ENCODE peak calls at places on chromosomes 13 and 19, in nine cellular contexts. O, V, C, I, F, T, Q, X and K are unnamed samples.

GRCh38 chr19:22976248-22976647 is 26.7 kb downstream of the ZNF728 start:
- DNase-seq in V (no peak), X (no peak), I (no peak), T (no peak), O (no peak), Q (no peak), C (no peak), F (no peak), K (no peak)

GRCh38 chr19:861099-861755 is 1.8 kb downstream of the CFD start:
- DNase-seq in F (no peak), X (no peak), I (no peak), V (no peak), T (no peak), C (no peak), Q (no peak), O (no peak), K (no peak)

GRCh38 chr13:46803586-46803985 is 6.6 kb upstream of the ESD start:
- DNase-seq in I (no peak), V (no peak), T (no peak), F (no peak), X (no peak), Q (no peak), O (peak; percentile 12), C (no peak), K (no peak)

GRCh38 chr19:898663-899062 is 5.4 kb downstream of the RNU6-9 start:
- DNase-seq in V (no peak), X (no peak), F (peak; percentile 79), Q (peak; percentile 74), I (no peak), C (no peak), O (no peak), T (no peak), K (no peak)

GRCh38 chr19:14145381-14145780 is 9.0 kb upstream of the ASF1B start:
- DNase-seq in X (no peak), C (no peak), T (no peak), V (no peak), Q (no peak), F (no peak), O (no peak), I (no peak), K (no peak)

GRCh38 chr13:110714798-110715394 is 1.4 kb downstream of the ING1 start:
- DNase-seq in I (no peak), F (peak; percentile 93), X (peak; percentile 68), T (no peak), O (peak; percentile 47), C (peak; percentile 64), Q (peak; percentile 59), V (peak; percentile 84), K (peak; percentile 68)

GRCh38 chr13:44141213-44141724 is 232.4 kb upstream of the SERP2 start:
- DNase-seq in V (no peak), I (no peak), O (peak; percentile 22), T (peak; percentile 31), F (no peak), X (no peak), Q (no peak), C (no peak), K (peak; percentile 21)

GRCh38 chr13:49985129-49985528 is 11.7 kb upstream of the TRIM13 start:
- DNase-seq in V (no peak), I (no peak), T (no peak), F (no peak), O (no peak), C (no peak), Q (no peak), X (no peak), K (no peak)

GRCh38 chr13:96091932-96092253 is 2.0 kb downstream of the HS6ST3 start:
- DNase-seq in T (no peak), I (no peak), X (no peak), F (no peak), C (no peak), Q (no peak), V (no peak), O (no peak), K (no peak)

GRCh38 chr19:57452307-57452706 is 4.6 kb downstream of the VN1R1 start:
- DNase-seq in C (no peak), I (no peak), O (no peak), T (no peak), Q (no peak), V (no peak), X (no peak), F (no peak), K (no peak)

GRCh38 chr13:48043789-48044503 is 6.4 kb downstream of the NUDT15 start:
- DNase-seq in I (peak; percentile 28), F (no peak), X (no peak), O (peak; percentile 67), V (no peak), Q (no peak), C (no peak), T (peak; percentile 70), K (peak; percentile 71)

DNA sequence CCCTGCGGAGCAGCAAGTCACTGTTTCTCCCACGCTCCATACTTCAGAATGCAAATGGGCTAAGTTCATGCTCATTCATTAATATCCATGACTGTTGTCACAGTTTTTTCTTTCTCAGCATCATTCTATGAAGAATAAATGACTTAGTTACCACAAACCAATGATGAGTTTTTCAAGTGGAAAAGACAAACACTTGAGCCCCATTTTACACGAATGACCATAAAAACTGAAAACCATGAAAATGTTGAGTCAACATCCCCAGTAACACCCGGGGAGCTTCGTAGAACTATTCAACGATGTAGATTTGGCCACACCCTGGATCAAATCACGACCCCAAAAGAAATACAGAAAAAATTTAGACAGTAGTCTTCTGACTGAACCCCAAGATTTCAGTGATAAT is 99.8 kb upstream of the GJB6 start:
- DNase-seq in C (no peak), V (no peak), F (no peak), I (no peak), T (no peak), O (no peak), X (no peak), Q (no peak), K (no peak)
- H3K4me3 ChIP-seq in C (no peak overlapping the region), V (no peak overlapping the region), F (no peak overlapping the region), I (no peak overlapping the region), T (no peak overlapping the region), O (no peak overlapping the region), X (no peak overlapping the region), Q (no peak overlapping the region), K (no peak overlapping the region)

DNA sequence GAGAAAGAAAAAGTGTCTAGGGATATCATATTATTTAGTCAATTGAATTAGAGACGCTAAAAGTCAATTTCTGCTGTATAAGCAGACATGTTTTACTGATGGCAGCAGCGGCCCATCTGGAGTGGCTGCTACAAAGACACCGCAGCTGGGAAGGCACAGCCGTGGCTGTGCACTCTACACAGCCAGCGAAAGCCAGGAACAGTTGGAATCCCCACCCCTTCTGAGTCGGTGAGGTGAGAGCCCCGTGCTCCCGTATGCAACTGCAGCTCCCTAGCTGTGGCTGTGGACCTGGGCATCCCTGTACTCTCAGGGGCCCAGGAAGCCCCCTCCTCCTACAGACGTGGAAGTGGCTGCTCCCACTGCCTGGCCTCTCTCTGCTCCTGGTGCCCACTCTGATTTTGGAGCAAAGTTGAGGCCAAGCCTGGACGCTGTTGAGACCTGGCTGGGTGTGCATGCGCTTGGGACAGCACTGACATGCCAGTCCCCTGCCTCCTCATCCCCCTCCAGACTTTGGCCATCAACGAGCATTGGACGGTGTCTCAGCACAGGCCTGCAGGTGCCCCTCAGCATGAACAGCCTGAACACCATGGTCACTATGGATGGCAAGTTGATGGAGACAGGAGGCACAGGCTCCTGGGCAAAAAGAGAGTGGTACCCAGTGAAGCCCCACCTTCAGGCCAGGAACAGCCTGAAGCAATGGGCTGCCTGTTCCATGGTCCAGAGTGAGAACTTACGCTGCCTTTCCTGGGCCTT is 944.0 kb upstream of the MIR17HG start:
- DNase-seq in V (no peak), I (no peak), C (no peak), X (no peak), T (no peak), O (no peak), F (peak; percentile 21), Q (no peak), K (no peak)
- H3K4me3 ChIP-seq in V (no peak overlapping the region), I (no peak overlapping the region), C (no peak overlapping the region), X (no peak overlapping the region), T (no peak overlapping the region), O (no peak overlapping the region), F (no peak overlapping the region), Q (no peak overlapping the region), K (no peak overlapping the region)

GRCh38 chr19:46786236-46787039 is 2.0 kb downstream of the SLC1A5 start:
- DNase-seq in Q (peak; percentile 88), T (peak; percentile 95), I (peak; percentile 68), V (peak; percentile 89), F (peak; percentile 78), O (peak; percentile 69), X (peak; percentile 70), C (peak; percentile 69), K (peak; percentile 86)
- H3K4me3 ChIP-seq in Q (peak overlapping the region; percentile 85), T (peak overlapping the region; percentile 78), I (peak overlapping the region; percentile 96), V (peak overlapping the region; percentile 51), F (peak overlapping the region; percentile 84), O (peak overlapping the region; percentile 88), X (peak overlapping the region; percentile 65), C (peak overlapping the region; percentile 67), K (peak overlapping the region; percentile 99)

GRCh38 chr19:3882041-3882384 is 1.5 kb downstream of the ATCAY start:
- DNase-seq in F (no peak), X (no peak), Q (no peak), T (no peak), O (no peak), C (no peak), V (no peak), I (no peak), K (no peak)

GRCh38 chr19:3879656-3880055 is 829 bp upstream of the ATCAY start:
- DNase-seq in C (no peak), V (no peak), O (no peak), X (no peak), I (no peak), F (no peak), T (no peak), Q (no peak), K (no peak)

GRCh38 chr19:3880471-3881271 is at the start of gene ATCAY:
- DNase-seq in V (no peak), Q (no peak), C (no peak), X (no peak), F (peak; percentile 77), T (no peak), I (no peak), O (no peak), K (no peak)

DNA sequence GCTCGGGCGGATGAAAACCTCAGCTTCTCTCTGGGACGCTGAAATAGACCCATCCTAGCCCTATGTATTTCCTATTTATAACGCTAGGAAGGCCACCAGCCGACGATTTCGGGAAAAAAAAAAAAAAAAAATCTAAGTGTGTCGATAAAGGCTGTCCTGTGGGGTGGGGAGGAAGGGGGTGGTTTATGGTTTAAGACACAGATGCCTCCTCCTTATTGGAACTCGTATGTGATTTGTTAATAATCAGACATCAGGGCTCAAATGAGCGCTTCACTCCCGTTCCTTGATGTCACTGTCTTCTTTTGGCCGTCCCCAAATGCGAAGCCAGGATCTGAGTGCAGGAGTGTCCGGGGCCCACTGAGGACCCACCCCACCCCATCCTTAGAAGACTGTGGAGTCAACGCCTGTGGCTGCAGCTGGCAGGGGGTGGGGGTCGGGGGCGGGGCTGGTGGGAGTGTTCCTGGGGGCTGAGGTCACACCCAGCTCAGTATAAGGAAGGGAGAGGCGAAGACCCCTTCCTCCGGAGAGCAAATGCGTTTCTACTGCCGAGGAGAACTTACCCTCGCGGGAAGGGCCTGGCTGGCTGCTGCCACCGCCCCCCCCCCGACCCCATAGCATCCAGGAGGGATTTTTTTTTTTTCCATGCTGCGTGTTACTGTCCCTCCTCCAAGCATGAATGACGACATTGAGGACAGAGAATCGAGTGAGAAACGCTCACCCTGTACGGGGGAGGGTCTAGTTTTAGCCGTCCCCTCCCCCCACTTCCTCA is 971 bp downstream of the ATCAY start:
- DNase-seq in C (no peak), F (no peak), X (no peak), T (no peak), V (no peak), O (no peak), I (no peak), Q (no peak), K (no peak)
- H3K4me3 ChIP-seq in C (no peak overlapping the region), F (no peak overlapping the region), X (no peak overlapping the region), T (no peak overlapping the region), V (no peak overlapping the region), O (no peak overlapping the region), I (no peak overlapping the region), Q (no peak overlapping the region), K (no peak overlapping the region)